ENCODE peak calls at places on chromosomes 6 and 20, in six cellular contexts. D is neuronal stem cell, J is trophoblast cell, V is mesendoderm, B is IMR-90, Z is H1. W is an unnamed sample.

GRCh38 chr20:62220666-62221568 is 839 bp upstream of the HRH3 start:
- DNase-seq in D (no peak), J (no peak), V (peak; percentile 27), B (no peak), Z (peak; percentile 73), W (no peak)

GRCh38 chr6:951782-952181 is 258.8 kb upstream of the EXOC2 start:
- DNase-seq in D (no peak), J (no peak), V (no peak), B (no peak), Z (no peak), W (no peak)

GRCh38 chr20:53202781-53203180 is 230.6 kb downstream of the TSHZ2 start:
- DNase-seq in D (no peak), J (no peak), V (no peak), B (no peak), Z (no peak), W (no peak)

GRCh38 chr20:8216375-8217200 is 84.5 kb downstream of the PLCB1 start:
- DNase-seq in D (no peak), J (no peak), V (no peak), B (no peak), Z (no peak), W (no peak)

GRCh38 chr20:23510000-23510590 is 19.2 kb downstream of the CST8 start:
- DNase-seq in D (no peak), J (no peak), V (no peak), B (no peak), Z (no peak), W (no peak)

GRCh38 chr20:49957487-49957938 is 21.3 kb downstream of the RNF114 start:
- DNase-seq in D (no peak), J (no peak), V (no peak), B (no peak), Z (no peak), W (no peak)

GRCh38 chr6:13383280-13384163 is 55.2 kb upstream of the TBC1D7 start:
- DNase-seq in D (no peak), J (no peak), V (no peak), B (peak; percentile 54), Z (no peak), W (peak; percentile 50)

GRCh38 chr20:58737198-58737597 is 44.6 kb downstream of the NPEPL1 start:
- DNase-seq in D (no peak), J (no peak), V (no peak), B (no peak), Z (no peak), W (no peak)

GRCh38 chr6:116963972-116964371 is 86.9 kb downstream of the RFX6 start:
- DNase-seq in D (no peak), J (no peak), V (no peak), B (no peak), Z (no peak), W (no peak)

GRCh38 chr6:27255866-27256265 is 8.4 kb downstream of the PRSS16 start:
- DNase-seq in D (no peak), J (no peak), V (no peak), B (no peak), Z (no peak), W (no peak)

GRCh38 chr6:75723382-75723781 is 25.7 kb upstream of the MYO6 start:
- DNase-seq in D (no peak), J (no peak), V (peak; percentile 4), B (no peak), Z (no peak), W (no peak)

GRCh38 chr20:53623454-53624206 is 30.0 kb upstream of the ZNF217 start:
- DNase-seq in D (peak; percentile 26), J (peak; percentile 75), V (peak; percentile 87), B (peak; percentile 77), Z (no peak), W (peak; percentile 84)

GRCh38 chr6:10190042-10190441 is 224.8 kb downstream of the TFAP2A start:
- DNase-seq in D (no peak), J (peak; percentile 80), V (peak; percentile 82), B (no peak), Z (no peak), W (no peak)

GRCh38 chr6:130269969-130270635 is 47.4 kb upstream of the SAMD3 start:
- DNase-seq in D (no peak), J (no peak), V (no peak), B (no peak), Z (no peak), W (no peak)

GRCh38 chr20:46221271-46221670 is 87.0 kb downstream of the CDH22 start:
- DNase-seq in D (no peak), J (no peak), V (peak; percentile 60), B (no peak), Z (no peak), W (no peak)

GRCh38 chr6:139256087-139256486 is 35.7 kb downstream of the TXLNB start:
- DNase-seq in D (no peak), J (no peak), V (no peak), B (peak; percentile 83), Z (no peak), W (no peak)

DNA sequence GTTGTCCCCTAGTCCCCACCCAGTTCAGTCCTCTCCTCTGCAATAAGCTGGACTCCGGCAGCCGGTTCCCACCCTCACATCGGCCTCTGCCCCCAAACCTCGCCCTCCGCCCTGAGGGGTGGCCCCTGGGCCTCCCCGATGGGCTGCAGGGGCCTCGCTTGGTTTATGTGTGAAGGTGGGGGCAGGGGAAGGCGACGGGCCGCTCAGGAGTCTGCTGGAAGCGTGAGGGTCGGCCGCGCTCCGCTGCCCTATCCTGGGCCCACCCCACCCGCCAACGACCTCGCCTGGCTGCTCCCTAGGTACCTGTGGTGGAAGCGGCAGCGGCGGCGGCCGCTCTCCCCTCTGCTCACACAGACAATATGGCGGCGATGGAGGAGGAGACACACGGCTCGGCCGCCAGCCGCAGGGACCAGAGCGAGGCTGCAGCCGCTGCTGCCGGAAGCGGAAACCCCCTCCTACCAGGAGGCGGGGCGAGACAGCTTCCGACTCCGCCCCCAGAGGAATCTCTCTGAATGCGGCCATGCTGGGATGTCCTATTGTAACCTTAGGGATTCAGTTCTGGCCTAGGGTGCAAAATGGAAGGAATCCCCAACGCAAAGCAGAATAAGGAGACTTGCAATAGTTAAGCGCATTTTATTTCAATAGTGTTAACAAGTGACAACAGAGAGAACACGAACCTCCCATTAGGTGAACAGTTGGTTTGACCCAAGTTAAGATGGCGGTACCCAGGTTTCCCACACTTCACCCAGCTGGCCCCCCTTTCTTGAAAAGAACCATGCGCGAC is at the start of gene CSNK2A1:
- DNase-seq in D (peak; percentile 93), J (peak; percentile 97), V (peak; percentile 98), B (peak; percentile 94), Z (peak; percentile 96), W (peak; percentile 95)
- H4K8ac ChIP-seq in D (peak within 1 kb of the TSS; percentile 93), J (peak within 1 kb of the TSS; percentile 95), V (peak within 1 kb of the TSS; percentile 90), B (peak within 1 kb of the TSS; percentile 72), Z (peak within 1 kb of the TSS; percentile 100), W (peak within 1 kb of the TSS; percentile 98)

DNA sequence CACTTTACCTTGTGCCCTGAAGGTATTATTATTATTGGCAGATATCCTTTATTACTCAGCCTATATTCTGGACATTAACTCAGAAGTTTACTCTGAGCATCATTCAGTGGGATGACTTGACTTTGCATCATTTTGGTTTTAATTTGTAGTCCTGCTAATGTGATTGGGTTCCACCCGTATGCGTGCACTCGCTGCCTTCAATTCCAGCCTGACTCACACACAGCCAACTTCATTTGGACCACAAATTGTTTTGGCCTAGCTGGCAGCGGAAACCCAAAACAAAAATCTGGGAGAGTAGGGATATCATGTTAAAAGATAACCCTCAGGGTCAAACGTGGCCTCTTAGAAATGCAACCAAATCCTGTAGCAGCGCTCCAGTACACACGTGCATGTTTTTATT is 704.4 kb upstream of the SLC35B3 start:
- DNase-seq in D (no peak), J (peak; percentile 43), V (no peak), B (peak; percentile 88), Z (no peak), W (no peak)
- H3K4me3 ChIP-seq in D (no peak overlapping the region), J (peak overlapping the region; percentile 45), V (no peak overlapping the region), B (no peak overlapping the region), Z (no peak overlapping the region), W (peak overlapping the region; percentile 59)

DNA sequence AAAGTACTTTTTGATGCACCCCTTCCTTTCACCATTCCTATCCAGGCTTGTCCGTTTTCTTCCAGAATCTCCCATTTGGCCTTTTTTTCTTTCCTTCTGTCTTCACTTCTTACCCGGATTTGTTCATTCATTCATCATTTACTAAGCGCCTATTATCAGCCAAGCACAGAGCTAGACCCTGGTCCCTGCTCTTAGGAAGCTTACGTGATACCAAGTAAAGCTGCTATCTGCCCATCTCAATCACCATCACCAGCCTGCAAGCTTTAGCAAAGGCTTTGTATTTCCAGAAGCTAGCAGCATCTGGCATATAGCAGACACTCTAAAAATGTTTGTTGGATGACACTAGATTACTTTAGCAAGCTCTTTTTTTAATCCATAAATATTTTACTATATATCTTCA is 4.8 kb downstream of the NDRG3 start:
- DNase-seq in D (no peak), J (no peak), V (no peak), B (no peak), Z (no peak), W (no peak)
- H4K8ac ChIP-seq in D (no peak overlapping the region), J (no peak overlapping the region), V (no peak overlapping the region), B (no peak overlapping the region), Z (no peak overlapping the region), W (no peak overlapping the region)

DNA sequence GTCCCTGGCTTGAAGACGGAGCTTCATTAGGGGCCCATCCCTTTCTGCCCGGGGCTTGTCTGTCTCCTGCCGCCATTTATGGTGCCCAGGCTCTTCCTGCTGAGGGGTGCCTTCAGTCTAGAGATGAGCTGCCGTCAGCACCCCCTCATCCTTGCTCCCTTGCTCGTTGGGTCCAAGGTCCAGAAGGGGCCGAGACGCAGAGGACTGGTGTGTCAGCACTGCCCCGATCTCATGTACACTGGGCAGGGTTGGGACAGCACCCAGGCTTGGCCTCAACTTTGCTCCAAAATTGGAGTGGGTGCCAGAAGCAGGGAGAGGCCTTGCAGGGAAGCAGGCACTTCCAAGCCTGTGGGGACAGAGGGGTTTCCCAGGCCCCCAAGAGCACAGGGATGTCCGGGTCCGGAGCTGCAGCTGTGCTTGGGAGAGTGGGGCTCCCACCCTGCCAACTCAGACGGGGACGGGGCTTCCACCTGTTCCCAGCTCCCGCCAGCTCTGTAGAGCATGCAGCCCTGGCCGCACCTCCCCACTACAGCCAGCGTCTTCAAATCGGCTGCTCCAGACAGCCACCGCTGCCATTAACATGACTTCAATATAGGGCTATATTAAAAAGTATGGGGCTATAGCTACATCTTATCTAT is 488.8 kb downstream of the TENT5A start:
- DNase-seq in D (no peak), J (no peak), V (no peak), B (no peak), Z (no peak), W (no peak)
- H3K4me3 ChIP-seq in D (no peak overlapping the region), J (peak overlapping the region; percentile 37), V (no peak overlapping the region), B (no peak overlapping the region), Z (no peak overlapping the region), W (no peak overlapping the region)

GRCh38 chr6:44202332-44202971 is 14.3 kb upstream of the MYMX start:
- DNase-seq in D (no peak), J (peak; percentile 31), V (peak; percentile 95), B (no peak), Z (peak; percentile 78), W (no peak)
- H4K8ac ChIP-seq in D (no peak overlapping the region), J (peak overlapping the region; percentile 87), V (no peak overlapping the region), B (no peak overlapping the region), Z (peak overlapping the region; percentile 97), W (no peak overlapping the region)

DNA sequence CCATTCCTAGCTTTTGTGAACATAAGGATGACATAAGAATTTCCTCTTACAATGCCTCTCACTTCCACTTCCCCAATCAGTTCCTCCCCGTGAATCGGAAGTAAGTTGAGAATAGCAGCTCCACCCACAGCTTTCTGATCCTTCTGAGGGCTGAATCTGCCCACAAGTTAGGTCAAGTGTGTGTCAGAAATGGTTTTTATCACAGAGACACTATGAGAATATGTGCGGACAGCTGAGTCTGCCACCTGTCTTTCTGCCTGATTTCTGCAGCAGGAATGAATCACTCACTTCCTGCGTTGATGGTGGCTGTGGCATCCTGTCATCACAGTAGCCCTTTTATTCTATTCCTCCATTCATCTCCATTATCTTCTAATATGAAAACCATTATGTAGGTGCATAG is 70.2 kb downstream of the RIN2 start:
- DNase-seq in D (no peak), J (peak; percentile 20), V (no peak), B (peak; percentile 82), Z (no peak), W (peak; percentile 79)
- H3K4me3 ChIP-seq in D (no peak overlapping the region), J (no peak overlapping the region), V (no peak overlapping the region), B (no peak overlapping the region), Z (no peak overlapping the region), W (no peak overlapping the region)

W was measured in mesenchymal stem cell.